ENCODE peak calls at places on chromosomes 2 and 18, in seven cellular contexts. Z is HCT116, P is endothelial cell of umbilical vein, T is GM12878, Y is K562, C is H1, B is HepG2. V is an unnamed sample. For H3K4me1, the result is how much of the 10 kb centered on the place peaks cover.

GRCh38 chr2:189318761-189319160 is 122.5 kb upstream of the WDR75 start:
- DNase-seq in P (no peak), Y (no peak), Z (no peak), B (no peak), C (no peak), T (no peak), V (no peak)

GRCh38 chr18:44701227-44701626 is 20.5 kb downstream of the SETBP1 start:
- DNase-seq in B (no peak), P (no peak), T (no peak), Y (no peak), C (no peak), Z (no peak), V (no peak)

GRCh38 chr2:118638453-118638852 is 209.0 kb downstream of the EN1 start:
- DNase-seq in T (no peak), P (no peak), B (no peak), Y (no peak), C (no peak), Z (no peak), V (no peak)

GRCh38 chr2:36214682-36215081 is 140.9 kb upstream of the CRIM1 start:
- DNase-seq in C (no peak), T (no peak), B (no peak), P (no peak), Y (no peak), Z (no peak), V (no peak)

GRCh38 chr2:69674301-69674640 is 30.7 kb upstream of the AAK1 start:
- DNase-seq in Z (no peak), B (no peak), C (no peak), T (no peak), Y (no peak), P (peak), V (no peak)

GRCh38 chr18:40995529-40995928 is 959.5 kb upstream of the PIK3C3 start:
- DNase-seq in T (no peak), P (no peak), Z (no peak), B (no peak), C (no peak), Y (no peak), V (no peak)

GRCh38 chr18:34548973-34549294 is 161.2 kb upstream of the DTNA start:
- DNase-seq in B (no peak), Z (no peak), T (no peak), Y (no peak), P (no peak), C (no peak), V (no peak)

GRCh38 chr2:9981646-9982045 is 30.2 kb downstream of the GRHL1 start:
- DNase-seq in B (no peak), Z (no peak), C (no peak), P (no peak), T (no peak), Y (no peak), V (no peak)

GRCh38 chr2:122808286-122808969 is 1053.0 kb downstream of the TSN start:
- DNase-seq in Y (no peak), Z (no peak), T (no peak), B (no peak), P (no peak), C (no peak), V (no peak)

GRCh38 chr2:1586946-1587840 is 157.1 kb downstream of the PXDN start:
- DNase-seq in Y (no peak), Z (no peak), B (no peak), T (no peak), C (no peak), P (no peak), V (no peak)

GRCh38 chr2:197846789-197847188 is 42.4 kb downstream of the PLCL1 start:
- DNase-seq in B (no peak), C (no peak), T (no peak), Y (no peak), P (no peak), Z (no peak), V (no peak)

GRCh38 chr2:107255744-107256143 is 369.8 kb upstream of the ST6GAL2 start:
- DNase-seq in B (no peak), C (no peak), T (no peak), Y (no peak), Z (no peak), P (no peak), V (no peak)

GRCh38 chr2:45067859-45068642 is 58.8 kb upstream of the SIX2 start:
- DNase-seq in P (no peak), B (no peak), Z (no peak), Y (no peak), C (no peak), T (no peak), V (no peak)

GRCh38 chr18:59087391-59087790 is 52.3 kb upstream of the SEC11C start:
- DNase-seq in Z (no peak), T (no peak), C (no peak), P (no peak), Y (no peak), B (no peak), V (no peak)

GRCh38 chr2:238974061-238974460 is 126.2 kb downstream of the TWIST2 start:
- DNase-seq in Z (no peak), B (no peak), T (no peak), Y (no peak), C (no peak), P (peak), V (no peak)

GRCh38 chr2:32788106-32788505 is 158.6 kb upstream of the LTBP1 start:
- DNase-seq in T (no peak), C (no peak), P (peak), Y (no peak), B (no peak), Z (no peak), V (no peak)

GRCh38 chr2:114009125-114009923 is 119.4 kb downstream of the ACTR3 start:
- DNase-seq in P (no peak), B (no peak), Y (no peak), T (no peak), C (no peak), Z (no peak), V (no peak)

GRCh38 chr18:23071285-23071684 is 64.0 kb upstream of the CABLES1 start:
- DNase-seq in T (peak), Y (no peak), B (no peak), Z (no peak), P (no peak), C (no peak), V (no peak)

GRCh38 chr2:129872438-129872837 is 107.0 kb upstream of the RAB6C start:
- DNase-seq in B (no peak), Y (no peak), P (no peak), Z (no peak), T (no peak), C (peak), V (no peak)

GRCh38 chr2:104547251-104547650 is 306.7 kb upstream of the POU3F3 start:
- DNase-seq in P (no peak), C (no peak), T (no peak), Z (no peak), Y (no peak), B (no peak), V (no peak)

GRCh38 chr2:128326296-128326790 is 7.7 kb upstream of the HS6ST1 start:
- DNase-seq in Z (no peak), B (no peak), C (no peak), P (no peak), Y (no peak), T (no peak), V (no peak)

GRCh38 chr18:58310517-58310916 is 266.5 kb downstream of the NEDD4L start:
- DNase-seq in Z (no peak), B (no peak), P (no peak), T (no peak), Y (no peak), C (no peak), V (no peak)

GRCh38 chr18:42363446-42363845 is 408.4 kb downstream of the PIK3C3 start:
- DNase-seq in T (no peak), C (no peak), P (no peak), B (no peak), Y (no peak), Z (no peak), V (no peak)

GRCh38 chr2:152600698-152601097 is 116.6 kb downstream of the PRPF40A start:
- DNase-seq in T (no peak), C (no peak), Z (no peak), Y (no peak), B (no peak), P (no peak), V (no peak)

GRCh38 chr2:37588316-37588777 is 83.1 kb downstream of the CDC42EP3 start:
- DNase-seq in T (no peak), Y (no peak), Z (peak), C (no peak), B (no peak), P (peak), V (no peak)

GRCh38 chr2:196480653-196481322 is 158.7 kb upstream of the CCDC150 start:
- DNase-seq in B (no peak), Y (no peak), Z (no peak), P (no peak), C (no peak), T (no peak), V (no peak)

GRCh38 chr2:112168422-112169124 is 30.4 kb downstream of the FBLN7 start:
- DNase-seq in P (no peak), Y (no peak), C (no peak), T (no peak), Z (no peak), B (peak), V (no peak)

GRCh38 chr2:79776461-79777146 is 263.8 kb downstream of the CTNNA2 start:
- DNase-seq in B (no peak), P (no peak), Z (no peak), T (no peak), C (no peak), Y (no peak), V (no peak)

GRCh38 chr2:227508001-227508400 is 36.0 kb downstream of the AGFG1 start:
- DNase-seq in B (no peak), Z (no peak), T (no peak), P (no peak), Y (no peak), C (no peak), V (no peak)

GRCh38 chr2:227511239-227511930 is 39.4 kb downstream of the AGFG1 start:
- DNase-seq in B (no peak), P (no peak), Y (peak), T (no peak), C (no peak), Z (no peak), V (no peak)

GRCh38 chr2:227509824-227510619 is 38.1 kb downstream of the AGFG1 start:
- DNase-seq in C (no peak), P (peak), Y (no peak), B (peak), T (no peak), Z (peak), V (peak)

GRCh38 chr2:227510620-227510958 is 38.6 kb downstream of the AGFG1 start:
- DNase-seq in B (no peak), C (no peak), P (no peak), Z (no peak), T (no peak), Y (no peak), V (no peak)

GRCh38 chr2:227509086-227509485 is 37.1 kb downstream of the AGFG1 start:
- DNase-seq in Y (no peak), T (no peak), B (no peak), C (no peak), P (no peak), Z (no peak), V (no peak)
- H3K4me1 ChIP-seq in Y (under half), T (under half), B (under half), C (under half), P (under half), Z (under half), V (half or more)

DNA sequence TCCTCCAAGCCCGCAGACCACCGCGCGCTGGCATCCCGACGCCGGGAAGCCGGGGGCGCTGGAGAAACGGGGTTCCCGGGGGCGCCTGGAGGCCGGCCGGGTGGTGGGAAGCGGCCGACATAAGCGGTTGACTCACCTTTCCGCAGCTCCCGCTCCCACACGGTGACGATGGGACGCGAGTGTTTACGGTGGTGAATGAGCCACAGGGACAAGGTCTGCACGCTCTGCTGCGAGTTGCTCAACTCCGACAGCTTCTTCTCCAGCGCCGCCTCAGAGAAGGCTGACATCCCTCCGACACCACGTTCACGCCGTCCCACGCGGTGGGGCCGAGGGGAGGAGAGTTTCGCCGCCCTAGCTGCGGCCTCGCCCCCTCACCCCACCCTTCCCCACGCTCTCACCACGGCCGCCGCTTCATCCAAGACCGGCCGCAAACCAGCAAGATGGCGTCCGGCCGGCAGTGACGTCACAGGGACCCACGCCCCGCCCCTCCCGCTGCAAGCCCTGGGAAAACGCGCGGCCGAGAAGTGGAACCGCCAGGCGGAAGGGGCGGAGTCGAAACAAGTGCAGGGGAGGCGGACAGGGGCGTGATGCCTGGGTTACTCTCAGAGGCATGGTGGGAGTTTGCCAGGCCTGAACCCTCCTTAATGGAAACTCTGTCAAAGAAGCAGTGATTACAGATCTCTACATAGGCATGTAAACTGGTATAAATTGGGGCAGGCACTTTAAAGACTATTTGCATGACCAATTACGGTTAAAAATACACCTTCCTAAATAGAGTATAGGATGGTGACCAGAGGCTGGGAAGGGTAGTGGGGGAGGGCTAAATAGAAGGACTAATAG is at the start of gene RPRD1A:
- DNase-seq in P (peak), Y (peak), Z (peak), T (peak), B (peak), C (peak), V (peak)
- TF ChIP-seq POLR2A in P (peak), Y (peak), Z (peak), T (peak), B (peak), C (no peak), V (peak)

DNA sequence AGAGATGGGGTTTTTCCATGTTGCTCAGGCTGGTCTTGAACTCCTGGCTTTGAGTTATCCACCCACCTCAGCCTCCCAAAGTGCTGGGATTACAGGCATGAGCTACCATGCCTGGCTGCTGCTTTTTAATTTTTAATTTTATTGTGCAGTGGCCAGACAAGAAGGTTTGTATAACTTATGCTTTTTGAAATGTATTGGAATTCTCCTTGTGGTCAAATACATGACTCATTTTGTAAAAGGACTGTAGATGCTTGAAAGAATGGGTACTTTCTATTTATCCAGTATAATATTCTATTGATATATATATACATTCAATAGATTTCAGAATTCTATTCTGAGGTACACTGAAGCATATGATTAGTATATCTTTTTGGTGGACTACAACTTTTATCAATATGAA is 82.6 kb upstream of the ST3GAL5 start:
- DNase-seq in B (no peak), Y (no peak), P (no peak), Z (no peak), C (no peak), T (no peak), V (no peak)
- TF ChIP-seq MAX in B (no peak), Y (no peak), P (no peak), Z (no peak), C (no peak), T (no peak), V (no peak)

GRCh38 chr2:55598056-55598795 is 19.2 kb downstream of the PPP4R3B start:
- DNase-seq in P (no peak), B (no peak), C (no peak), Z (no peak), T (no peak), Y (no peak), V (no peak)
- H3K4me1 ChIP-seq in P (under half), B (under half), C (under half), Z (under half), T (under half), Y (under half), V (under half)